ENCODE peak calls at places on chromosomes 12 and 14, in nine cellular contexts. One of them, this sample, is unnamed.

GRCh38 chr14:59582161-59582560 is 5.5 kb upstream of the CCDC175 start:
- DNase-seq in body of pancreas: no peak
- DNase-seq in CD8-positive, alpha-beta T cell: no peak
- DNase-seq in tibial artery: no peak
- DNase-seq in endodermal cell: no peak
- DNase-seq in adrenal gland: no peak
- DNase-seq in DND-41: no peak
- DNase-seq in skeletal muscle cell: peak; percentile 25
- DNase-seq in psoas muscle: no peak
- DNase-seq in this sample: no peak

GRCh38 chr14:89491701-89492381 is 74.8 kb upstream of the FOXN3 start:
- DNase-seq in adrenal gland: no peak
- DNase-seq in DND-41: no peak
- DNase-seq in tibial artery: peak; percentile 7
- DNase-seq in endodermal cell: no peak
- DNase-seq in body of pancreas: no peak
- DNase-seq in CD8-positive, alpha-beta T cell: no peak
- DNase-seq in skeletal muscle cell: peak; percentile 31
- DNase-seq in psoas muscle: no peak
- DNase-seq in this sample: no peak

GRCh38 chr14:79783061-79783460 is 428.2 kb downstream of the DIO2 start:
- DNase-seq in CD8-positive, alpha-beta T cell: no peak
- DNase-seq in adrenal gland: no peak
- DNase-seq in body of pancreas: no peak
- DNase-seq in psoas muscle: no peak
- DNase-seq in tibial artery: no peak
- DNase-seq in skeletal muscle cell: no peak
- DNase-seq in DND-41: no peak
- DNase-seq in endodermal cell: no peak
- DNase-seq in this sample: no peak

GRCh38 chr12:108679282-108679681 is 45.6 kb upstream of the SELPLG start:
- DNase-seq in tibial artery: no peak
- DNase-seq in CD8-positive, alpha-beta T cell: no peak
- DNase-seq in skeletal muscle cell: no peak
- DNase-seq in endodermal cell: no peak
- DNase-seq in adrenal gland: no peak
- DNase-seq in psoas muscle: no peak
- DNase-seq in body of pancreas: no peak
- DNase-seq in DND-41: no peak
- DNase-seq in this sample: no peak

GRCh38 chr14:91354221-91354916 is 63.3 kb downstream of the CCDC88C start:
- DNase-seq in endodermal cell: no peak
- DNase-seq in skeletal muscle cell: peak; percentile 27
- DNase-seq in adrenal gland: no peak
- DNase-seq in CD8-positive, alpha-beta T cell: no peak
- DNase-seq in tibial artery: no peak
- DNase-seq in body of pancreas: no peak
- DNase-seq in psoas muscle: peak; percentile 63
- DNase-seq in DND-41: no peak
- DNase-seq in this sample: peak; percentile 84

GRCh38 chr12:55931780-55932545 is 1.0 kb downstream of the DGKA start:
- DNase-seq in psoas muscle: peak; percentile 58
- DNase-seq in CD8-positive, alpha-beta T cell: peak; percentile 30
- DNase-seq in skeletal muscle cell: no peak
- DNase-seq in DND-41: peak; percentile 59
- DNase-seq in body of pancreas: peak; percentile 62
- DNase-seq in adrenal gland: peak; percentile 58
- DNase-seq in endodermal cell: peak; percentile 88
- DNase-seq in tibial artery: peak; percentile 76
- DNase-seq in this sample: no peak

GRCh38 chr14:31414190-31414833 is 6.0 kb downstream of the HEATR5A start:
- DNase-seq in psoas muscle: no peak
- DNase-seq in CD8-positive, alpha-beta T cell: no peak
- DNase-seq in adrenal gland: no peak
- DNase-seq in DND-41: no peak
- DNase-seq in endodermal cell: no peak
- DNase-seq in tibial artery: no peak
- DNase-seq in body of pancreas: no peak
- DNase-seq in skeletal muscle cell: no peak
- DNase-seq in this sample: no peak

GRCh38 chr14:69044296-69044695 is 65.2 kb upstream of the ACTN1 start:
- DNase-seq in CD8-positive, alpha-beta T cell: no peak
- DNase-seq in body of pancreas: no peak
- DNase-seq in tibial artery: no peak
- DNase-seq in skeletal muscle cell: no peak
- DNase-seq in endodermal cell: no peak
- DNase-seq in psoas muscle: no peak
- DNase-seq in adrenal gland: no peak
- DNase-seq in DND-41: no peak
- DNase-seq in this sample: no peak

GRCh38 chr12:50282581-50283229 is 615 bp downstream of the LIMA1 start:
- DNase-seq in psoas muscle: no peak
- DNase-seq in adrenal gland: peak; percentile 40
- DNase-seq in CD8-positive, alpha-beta T cell: no peak
- DNase-seq in DND-41: no peak
- DNase-seq in body of pancreas: peak; percentile 32
- DNase-seq in endodermal cell: no peak
- DNase-seq in tibial artery: no peak
- DNase-seq in skeletal muscle cell: no peak
- DNase-seq in this sample: no peak

GRCh38 chr14:103574707-103575285 is 12.0 kb downstream of the COA8 start:
- DNase-seq in endodermal cell: no peak
- DNase-seq in tibial artery: no peak
- DNase-seq in adrenal gland: no peak
- DNase-seq in psoas muscle: no peak
- DNase-seq in DND-41: no peak
- DNase-seq in skeletal muscle cell: no peak
- DNase-seq in CD8-positive, alpha-beta T cell: no peak
- DNase-seq in body of pancreas: no peak
- DNase-seq in this sample: no peak

GRCh38 chr14:101584049-101584859 is 23.0 kb downstream of the DIO3 start:
- DNase-seq in psoas muscle: peak; percentile 45
- DNase-seq in adrenal gland: no peak
- DNase-seq in tibial artery: peak; percentile 70
- DNase-seq in skeletal muscle cell: peak; percentile 8
- DNase-seq in body of pancreas: no peak
- DNase-seq in DND-41: no peak
- DNase-seq in endodermal cell: peak; percentile 45
- DNase-seq in CD8-positive, alpha-beta T cell: no peak
- DNase-seq in this sample: no peak

GRCh38 chr12:18863769-18864500 is 126.0 kb downstream of the CAPZA3 start:
- DNase-seq in adrenal gland: no peak
- DNase-seq in psoas muscle: no peak
- DNase-seq in tibial artery: no peak
- DNase-seq in CD8-positive, alpha-beta T cell: no peak
- DNase-seq in skeletal muscle cell: no peak
- DNase-seq in endodermal cell: no peak
- DNase-seq in DND-41: no peak
- DNase-seq in body of pancreas: no peak
- DNase-seq in this sample: no peak

GRCh38 chr12:50647031-50647430 is 116.9 kb upstream of the ATF1 start:
- DNase-seq in psoas muscle: no peak
- DNase-seq in CD8-positive, alpha-beta T cell: no peak
- DNase-seq in tibial artery: no peak
- DNase-seq in DND-41: no peak
- DNase-seq in adrenal gland: no peak
- DNase-seq in endodermal cell: no peak
- DNase-seq in skeletal muscle cell: no peak
- DNase-seq in body of pancreas: no peak
- DNase-seq in this sample: no peak

GRCh38 chr14:99518441-99519346 is 37.5 kb downstream of the CCNK start:
- DNase-seq in skeletal muscle cell: no peak
- DNase-seq in endodermal cell: peak; percentile 94
- DNase-seq in CD8-positive, alpha-beta T cell: peak; percentile 75
- DNase-seq in psoas muscle: peak; percentile 64
- DNase-seq in body of pancreas: peak; percentile 89
- DNase-seq in tibial artery: peak; percentile 76
- DNase-seq in DND-41: peak; percentile 75
- DNase-seq in adrenal gland: peak; percentile 80
- DNase-seq in this sample: peak; percentile 33

GRCh38 chr14:34379809-34380147 is 82.3 kb downstream of the SPTSSA start:
- DNase-seq in tibial artery: no peak
- DNase-seq in CD8-positive, alpha-beta T cell: no peak
- DNase-seq in DND-41: no peak
- DNase-seq in skeletal muscle cell: no peak
- DNase-seq in psoas muscle: no peak
- DNase-seq in adrenal gland: no peak
- DNase-seq in body of pancreas: no peak
- DNase-seq in endodermal cell: no peak
- DNase-seq in this sample: no peak

GRCh38 chr14:34372766-34373165 is 89.3 kb downstream of the SPTSSA start:
- DNase-seq in tibial artery: no peak
- DNase-seq in CD8-positive, alpha-beta T cell: no peak
- DNase-seq in DND-41: no peak
- DNase-seq in skeletal muscle cell: no peak
- DNase-seq in psoas muscle: no peak
- DNase-seq in adrenal gland: no peak
- DNase-seq in endodermal cell: no peak
- DNase-seq in body of pancreas: no peak
- DNase-seq in this sample: no peak

GRCh38 chr14:34376868-34377267 is 85.2 kb downstream of the SPTSSA start:
- DNase-seq in DND-41: no peak
- DNase-seq in endodermal cell: no peak
- DNase-seq in CD8-positive, alpha-beta T cell: no peak
- DNase-seq in body of pancreas: no peak
- DNase-seq in psoas muscle: no peak
- DNase-seq in skeletal muscle cell: no peak
- DNase-seq in tibial artery: no peak
- DNase-seq in adrenal gland: no peak
- DNase-seq in this sample: no peak

GRCh38 chr14:34380446-34380845 is 81.6 kb downstream of the SPTSSA start:
- DNase-seq in DND-41: no peak
- DNase-seq in CD8-positive, alpha-beta T cell: no peak
- DNase-seq in adrenal gland: no peak
- DNase-seq in body of pancreas: no peak
- DNase-seq in psoas muscle: no peak
- DNase-seq in skeletal muscle cell: no peak
- DNase-seq in endodermal cell: no peak
- DNase-seq in tibial artery: no peak
- DNase-seq in this sample: no peak

GRCh38 chr14:34374998-34375740 is 86.9 kb downstream of the SPTSSA start:
- DNase-seq in body of pancreas: no peak
- DNase-seq in CD8-positive, alpha-beta T cell: no peak
- DNase-seq in endodermal cell: no peak
- DNase-seq in skeletal muscle cell: no peak
- DNase-seq in adrenal gland: no peak
- DNase-seq in psoas muscle: no peak
- DNase-seq in tibial artery: no peak
- DNase-seq in DND-41: no peak
- DNase-seq in this sample: no peak
- H3K4me3 ChIP-seq in body of pancreas: no peak overlapping the region
- H3K4me3 ChIP-seq in CD8-positive, alpha-beta T cell: no peak overlapping the region
- H3K4me3 ChIP-seq in endodermal cell: no peak overlapping the region
- H3K4me3 ChIP-seq in skeletal muscle cell: no peak overlapping the region
- H3K4me3 ChIP-seq in adrenal gland: no peak overlapping the region
- H3K4me3 ChIP-seq in psoas muscle: no peak overlapping the region
- H3K4me3 ChIP-seq in tibial artery: no peak overlapping the region
- H3K4me3 ChIP-seq in DND-41: no peak overlapping the region
- H3K4me3 ChIP-seq in this sample: no peak overlapping the region

GRCh38 chr12:47834199-47835016 is 14.7 kb upstream of the HDAC7 start:
- DNase-seq in psoas muscle: no peak
- DNase-seq in adrenal gland: peak; percentile 93
- DNase-seq in DND-41: peak; percentile 49
- DNase-seq in body of pancreas: no peak
- DNase-seq in endodermal cell: no peak
- DNase-seq in skeletal muscle cell: no peak
- DNase-seq in tibial artery: no peak
- DNase-seq in CD8-positive, alpha-beta T cell: no peak
- DNase-seq in this sample: no peak
- H3K4me3 ChIP-seq in psoas muscle: no peak overlapping the region
- H3K4me3 ChIP-seq in adrenal gland: no peak overlapping the region
- H3K4me3 ChIP-seq in DND-41: no peak overlapping the region
- H3K4me3 ChIP-seq in body of pancreas: no peak overlapping the region
- H3K4me3 ChIP-seq in endodermal cell: no peak overlapping the region
- H3K4me3 ChIP-seq in skeletal muscle cell: no peak overlapping the region
- H3K4me3 ChIP-seq in tibial artery: no peak overlapping the region
- H3K4me3 ChIP-seq in CD8-positive, alpha-beta T cell: no peak overlapping the region
- H3K4me3 ChIP-seq in this sample: peak overlapping the region; percentile 58

GRCh38 chr12:96876966-96877365 is 30.1 kb upstream of the NEDD1 start:
- DNase-seq in endodermal cell: no peak
- DNase-seq in skeletal muscle cell: no peak
- DNase-seq in body of pancreas: no peak
- DNase-seq in adrenal gland: no peak
- DNase-seq in tibial artery: no peak
- DNase-seq in DND-41: no peak
- DNase-seq in psoas muscle: no peak
- DNase-seq in CD8-positive, alpha-beta T cell: no peak
- DNase-seq in this sample: no peak

GRCh38 chr12:96880220-96880619 is 26.8 kb upstream of the NEDD1 start:
- DNase-seq in psoas muscle: no peak
- DNase-seq in tibial artery: no peak
- DNase-seq in skeletal muscle cell: no peak
- DNase-seq in body of pancreas: no peak
- DNase-seq in adrenal gland: no peak
- DNase-seq in CD8-positive, alpha-beta T cell: no peak
- DNase-seq in endodermal cell: no peak
- DNase-seq in DND-41: no peak
- DNase-seq in this sample: no peak

GRCh38 chr12:96881608-96882007 is 25.4 kb upstream of the NEDD1 start:
- DNase-seq in adrenal gland: no peak
- DNase-seq in skeletal muscle cell: no peak
- DNase-seq in DND-41: no peak
- DNase-seq in body of pancreas: no peak
- DNase-seq in tibial artery: no peak
- DNase-seq in endodermal cell: no peak
- DNase-seq in psoas muscle: no peak
- DNase-seq in CD8-positive, alpha-beta T cell: no peak
- DNase-seq in this sample: no peak

GRCh38 chr12:96879301-96879700 is 27.8 kb upstream of the NEDD1 start:
- DNase-seq in adrenal gland: no peak
- DNase-seq in endodermal cell: no peak
- DNase-seq in DND-41: no peak
- DNase-seq in psoas muscle: no peak
- DNase-seq in body of pancreas: no peak
- DNase-seq in CD8-positive, alpha-beta T cell: no peak
- DNase-seq in skeletal muscle cell: no peak
- DNase-seq in tibial artery: no peak
- DNase-seq in this sample: no peak

DNA sequence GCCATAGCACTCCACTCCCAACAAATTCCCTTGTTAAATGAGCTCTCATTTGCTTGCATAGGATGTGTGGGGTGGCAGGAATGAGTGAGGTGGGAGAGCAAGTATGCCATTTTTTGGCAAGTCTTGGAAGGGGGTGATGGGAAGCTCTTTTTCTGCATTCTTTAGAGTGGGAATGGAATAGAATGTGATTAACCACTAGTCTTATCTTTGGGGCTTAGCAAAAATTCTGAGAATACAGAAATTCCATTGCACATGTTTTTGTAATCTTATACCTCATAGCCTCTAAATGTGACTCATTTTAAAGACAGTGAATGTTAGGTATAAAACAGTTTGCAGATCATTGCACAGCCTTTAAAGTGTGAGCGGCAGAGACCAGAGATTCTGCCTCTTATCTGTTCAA is 28.4 kb upstream of the NEDD1 start:
- DNase-seq in body of pancreas: no peak
- DNase-seq in psoas muscle: no peak
- DNase-seq in endodermal cell: no peak
- DNase-seq in adrenal gland: no peak
- DNase-seq in DND-41: no peak
- DNase-seq in tibial artery: no peak
- DNase-seq in skeletal muscle cell: no peak
- DNase-seq in CD8-positive, alpha-beta T cell: no peak
- DNase-seq in this sample: no peak
- H3K4me3 ChIP-seq in body of pancreas: no peak overlapping the region
- H3K4me3 ChIP-seq in psoas muscle: no peak overlapping the region
- H3K4me3 ChIP-seq in endodermal cell: no peak overlapping the region
- H3K4me3 ChIP-seq in adrenal gland: no peak overlapping the region
- H3K4me3 ChIP-seq in DND-41: no peak overlapping the region
- H3K4me3 ChIP-seq in tibial artery: no peak overlapping the region
- H3K4me3 ChIP-seq in skeletal muscle cell: no peak overlapping the region
- H3K4me3 ChIP-seq in CD8-positive, alpha-beta T cell: no peak overlapping the region
- H3K4me3 ChIP-seq in this sample: no peak overlapping the region

GRCh38 chr12:29543036-29543435 is 45.5 kb upstream of the OVCH1 start:
- DNase-seq in endodermal cell: no peak
- DNase-seq in adrenal gland: no peak
- DNase-seq in CD8-positive, alpha-beta T cell: no peak
- DNase-seq in tibial artery: no peak
- DNase-seq in body of pancreas: no peak
- DNase-seq in skeletal muscle cell: no peak
- DNase-seq in DND-41: no peak
- DNase-seq in psoas muscle: no peak
- DNase-seq in this sample: no peak
- H3K4me3 ChIP-seq in endodermal cell: no peak overlapping the region
- H3K4me3 ChIP-seq in adrenal gland: no peak overlapping the region
- H3K4me3 ChIP-seq in CD8-positive, alpha-beta T cell: no peak overlapping the region
- H3K4me3 ChIP-seq in tibial artery: no peak overlapping the region
- H3K4me3 ChIP-seq in body of pancreas: no peak overlapping the region
- H3K4me3 ChIP-seq in skeletal muscle cell: no peak overlapping the region
- H3K4me3 ChIP-seq in DND-41: no peak overlapping the region
- H3K4me3 ChIP-seq in psoas muscle: no peak overlapping the region
- H3K4me3 ChIP-seq in this sample: no peak overlapping the region